ENCODE peak calls at places on chromosome 22, in five cellular contexts. T, L, K, E and Z are unnamed samples.

GRCh38 chr22:23781065-23781464 is 5.7 kb upstream of the SMARCB1 start:
- DNase-seq in L (no peak), K (no peak), E (no peak), T (no peak), Z (no peak)

GRCh38 chr22:23752090-23752691 is 1.3 kb upstream of the ZNF70 start:
- DNase-seq in E (no peak), L (no peak), K (no peak), T (no peak), Z (no peak)

GRCh38 chr22:31497148-31497938 is 1.0 kb downstream of the SFI1 start:
- DNase-seq in T (no peak), L (no peak), K (peak), E (no peak), Z (no peak)

GRCh38 chr22:31092161-31092560 is 11.0 kb downstream of the SMTN start:
- DNase-seq in T (no peak), E (no peak), L (no peak), K (no peak), Z (no peak)

GRCh38 chr22:42343551-42344081 is 73.2 kb upstream of the TCF20 start:
- DNase-seq in T (no peak), E (no peak), L (no peak), K (no peak), Z (no peak)

GRCh38 chr22:36966851-36967535 is 52.3 kb downstream of the TST start:
- DNase-seq in E (peak), K (no peak), L (no peak), T (no peak), Z (peak)

GRCh38 chr22:42877597-42878340 is 20.7 kb upstream of the ARFGAP3 start:
- DNase-seq in T (no peak), E (no peak), L (no peak), K (no peak), Z (no peak)

GRCh38 chr22:26139320-26139719 is 29.9 kb upstream of the SEZ6L start:
- DNase-seq in T (no peak), K (no peak), E (peak), L (no peak), Z (no peak)

GRCh38 chr22:29214232-29214631 is 8.5 kb downstream of the EMID1 start:
- DNase-seq in K (no peak), E (no peak), L (no peak), T (no peak), Z (no peak)

GRCh38 chr22:26377170-26377825 is 51.8 kb upstream of the ASPHD2 start:
- DNase-seq in L (no peak), K (no peak), E (no peak), T (no peak), Z (no peak)

GRCh38 chr22:36770116-36770945 is 5.6 kb downstream of the IFT27 start:
- DNase-seq in L (no peak), E (no peak), T (no peak), K (no peak), Z (no peak)

GRCh38 chr22:48707749-48708557 is 1119.7 kb downstream of the BRD1 start:
- DNase-seq in T (no peak), L (no peak), E (no peak), K (no peak), Z (no peak)

GRCh38 chr22:39511226-39511625 is 9.1 kb upstream of the ATF4 start:
- DNase-seq in T (no peak), K (no peak), L (no peak), E (no peak), Z (no peak)

GRCh38 chr22:49381595-49382450 is 445.9 kb downstream of the BRD1 start:
- DNase-seq in T (no peak), E (no peak), K (no peak), L (no peak), Z (no peak)

GRCh38 chr22:49900441-49901230 is 17.6 kb downstream of the ALG12 start:
- DNase-seq in E (no peak), K (no peak), T (no peak), L (no peak), Z (no peak)

GRCh38 chr22:42297778-42298177 is 27.3 kb upstream of the TCF20 start:
- DNase-seq in L (no peak), K (no peak), E (no peak), T (no peak), Z (no peak)

GRCh38 chr22:17775781-17776470 is 1.7 kb upstream of the BID start:
- DNase-seq in T (no peak), K (no peak), E (no peak), L (no peak), Z (no peak)

GRCh38 chr22:30277547-30278344 is 11.1 kb upstream of the OSM start:
- DNase-seq in L (peak), E (peak), K (no peak), T (no peak), Z (peak)

GRCh38 chr22:45587638-45588481 is 83.8 kb upstream of the ATXN10 start:
- DNase-seq in L (no peak), K (no peak), E (no peak), T (no peak), Z (no peak)

GRCh38 chr22:49739138-49739537 is 88.5 kb downstream of the BRD1 start:
- DNase-seq in E (no peak), T (no peak), L (no peak), K (no peak), Z (no peak)

GRCh38 chr22:31235076-31235475 is 23.0 kb downstream of the LIMK2 start:
- DNase-seq in L (no peak), E (no peak), T (no peak), K (no peak), Z (no peak)

GRCh38 chr22:38163844-38164577 is 17.6 kb downstream of the PLA2G6 start:
- DNase-seq in E (no peak), T (no peak), L (no peak), K (no peak), Z (no peak)

GRCh38 chr22:43385770-43386641 is 25.8 kb upstream of the MPPED1 start:
- DNase-seq in L (peak), E (peak), K (peak), T (peak), Z (peak)

GRCh38 chr22:20439928-20440575 is 2.4 kb upstream of the SCARF2 start:
- DNase-seq in K (no peak), L (no peak), E (no peak), T (no peak), Z (no peak)

GRCh38 chr22:29478326-29479276 is 1.4 kb upstream of the NEFH start:
- DNase-seq in E (no peak), L (no peak), T (peak), K (no peak), Z (no peak)

GRCh38 chr22:38967451-38968450 is 10.3 kb downstream of the APOBEC3A start:
- DNase-seq in K (no peak), L (no peak), E (no peak), T (no peak), Z (no peak)

GRCh38 chr22:49364398-49364797 is 463.3 kb downstream of the BRD1 start:
- DNase-seq in E (no peak), T (no peak), L (no peak), K (no peak), Z (no peak)

GRCh38 chr22:30224161-30224857 is 22.2 kb downstream of the LIF start:
- DNase-seq in L (no peak), K (no peak), T (no peak), E (peak), Z (no peak)

GRCh38 chr22:37425800-37426531 is 1.3 kb downstream of the ELFN2 start:
- DNase-seq in E (peak), K (no peak), L (peak), T (peak), Z (no peak)

GRCh38 chr22:49733631-49734030 is 94.0 kb downstream of the BRD1 start:
- DNase-seq in K (no peak), L (no peak), T (no peak), E (no peak), Z (no peak)

GRCh38 chr22:39443416-39443815 is 13.4 kb upstream of the MGAT3 start:
- DNase-seq in L (no peak), K (no peak), T (no peak), E (no peak), Z (no peak)

GRCh38 chr22:45930324-45930723 is 46.6 kb downstream of the WNT7B start:
- DNase-seq in K (no peak), T (no peak), L (no peak), E (no peak), Z (no peak)

GRCh38 chr22:20178075-20178921 is 27.4 kb upstream of the CCDC188 start:
- DNase-seq in K (no peak), L (no peak), T (no peak), E (no peak), Z (no peak)

GRCh38 chr22:46661221-46661851 is 41.1 kb downstream of the GRAMD4 start:
- DNase-seq in K (no peak), E (peak), T (no peak), L (peak), Z (peak)

GRCh38 chr22:47115921-47116320 is 353.5 kb downstream of the TBC1D22A start:
- DNase-seq in T (no peak), K (no peak), L (no peak), E (no peak), Z (no peak)

GRCh38 chr22:49164773-49165320 is 662.8 kb downstream of the BRD1 start:
- DNase-seq in L (no peak), E (no peak), K (no peak), T (no peak), Z (no peak)

GRCh38 chr22:36065775-36066544 is 37.3 kb upstream of the RBFOX2 start:
- DNase-seq in L (peak), T (peak), E (peak), K (peak), Z (peak)

DNA sequence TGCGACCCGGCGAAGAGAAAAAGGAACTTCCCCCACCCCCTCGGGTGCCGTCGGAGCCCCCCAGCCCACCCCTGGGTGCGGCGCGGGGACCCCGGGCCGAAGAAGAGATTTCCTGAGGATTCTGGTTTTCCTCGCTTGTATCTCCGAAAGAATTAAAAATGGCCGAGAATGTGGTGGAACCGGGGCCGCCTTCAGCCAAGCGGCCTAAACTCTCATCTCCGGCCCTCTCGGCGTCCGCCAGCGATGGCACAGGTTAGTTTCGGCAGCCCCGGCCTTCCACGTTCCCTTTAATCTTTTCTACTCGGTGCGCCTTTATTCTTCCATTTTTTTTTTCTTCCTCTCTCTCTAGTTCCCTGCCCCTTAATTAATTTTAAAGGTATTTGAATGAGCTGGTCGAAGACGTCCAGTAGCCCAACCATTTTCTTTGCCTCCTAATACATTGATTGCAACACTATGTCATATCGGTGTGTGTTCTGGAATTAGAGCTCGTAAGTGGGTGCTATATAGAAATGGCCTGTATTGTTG is 517 bp downstream of the EP300 start:
- DNase-seq in E (peak), K (peak), T (no peak), L (peak), Z (peak)
- TF ChIP-seq CTCF in E (no peak), K (no peak), T (no peak), L (no peak), Z (no peak)

GRCh38 chr22:24791362-24791761 is 14.6 kb upstream of the SGSM1 start:
- DNase-seq in K (no peak), L (no peak), E (no peak), T (no peak), Z (no peak)
- TF ChIP-seq CTCF in K (no peak), L (no peak), E (no peak), T (no peak), Z (no peak)

GRCh38 chr22:27387561-27387960 is 414.0 kb downstream of the MN1 start:
- DNase-seq in L (no peak), E (no peak), K (no peak), T (no peak), Z (no peak)

GRCh38 chr22:27383896-27384295 is 417.7 kb downstream of the MN1 start:
- DNase-seq in K (no peak), E (no peak), L (no peak), T (no peak), Z (no peak)

GRCh38 chr22:27382947-27383346 is 418.6 kb downstream of the MN1 start:
- DNase-seq in K (no peak), L (no peak), T (no peak), E (no peak), Z (no peak)

GRCh38 chr22:27386186-27386585 is 415.4 kb downstream of the MN1 start:
- DNase-seq in L (no peak), T (no peak), E (peak), K (no peak), Z (no peak)

GRCh38 chr22:27385261-27385998 is 416.1 kb downstream of the MN1 start:
- DNase-seq in E (no peak), T (no peak), K (no peak), L (no peak), Z (no peak)
- TF ChIP-seq CTCF in E (no peak), T (no peak), K (no peak), L (no peak), Z (no peak)

GRCh38 chr22:22069450-22070370 is 87.1 kb upstream of the TOP3B start:
- DNase-seq in K (no peak), L (no peak), E (no peak), T (no peak), Z (no peak)
- TF ChIP-seq CTCF in K (no peak), L (no peak), E (peak), T (no peak), Z (no peak)

DNA sequence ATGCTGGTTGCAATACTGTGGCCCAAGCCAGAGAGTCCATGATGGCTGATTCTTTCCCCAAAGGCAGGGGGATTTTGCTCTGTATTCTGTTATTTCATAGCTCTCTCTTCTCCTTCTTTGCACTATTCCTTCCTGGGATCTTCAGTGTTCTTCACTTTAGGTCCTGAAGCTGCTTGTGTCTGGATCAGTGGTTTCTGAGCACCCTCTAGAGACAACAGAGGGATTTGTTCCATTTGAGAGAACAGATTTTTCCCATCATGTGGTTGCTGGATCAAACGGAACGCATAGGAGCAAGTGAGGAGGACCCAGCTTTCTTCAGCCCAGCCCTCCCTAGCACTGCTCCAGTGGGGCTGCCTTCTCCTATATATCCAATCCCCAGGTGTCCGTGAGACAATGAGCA is 68.7 kb upstream of the SYN3 start:
- DNase-seq in L (no peak), T (no peak), E (peak), K (no peak), Z (peak)
- TF ChIP-seq CTCF in L (no peak), T (no peak), E (peak), K (no peak), Z (peak)